ENCODE peak calls at places on chromosomes 16 and 17, in six cellular contexts. M is NCI-H1105 treated with DMSO at 0.1 percent for 48 hours, K is BJ, I is iPS-NIHi11, Q is NCI-H226, L is left ventricle myocardium inferior. N is an unnamed sample.

GRCh38 chr17:17235212-17236174 is 1.5 kb downstream of the FLCN start:
- DNase-seq in M (no peak), K (no peak), I (no peak), Q (no peak), L (no peak), N (no peak)

GRCh38 chr17:74922694-74923537 is at the start of gene USH1G:
- DNase-seq in M (no peak), K (no peak), I (peak), Q (no peak), L (no peak), N (no peak)

GRCh38 chr17:7530294-7530900 is 18.5 kb upstream of the TNFSF12 start:
- DNase-seq in M (no peak), K (no peak), I (no peak), Q (no peak), L (no peak), N (no peak)

GRCh38 chr17:69547947-69548346 is 133.4 kb downstream of the MAP2K6 start:
- DNase-seq in M (no peak), K (no peak), I (no peak), Q (no peak), L (no peak), N (no peak)

GRCh38 chr16:56776562-56776961 is 46.6 kb downstream of the NUP93 start:
- DNase-seq in M (peak), K (no peak), I (no peak), Q (no peak), L (peak), N (no peak)

GRCh38 chr17:9828296-9829059 is 2.8 kb downstream of the GLP2R start:
- DNase-seq in M (no peak), K (no peak), I (no peak), Q (peak), L (no peak), N (no peak)

GRCh38 chr17:77845541-77846225 is 112.8 kb upstream of the TNRC6C start:
- DNase-seq in M (no peak), K (no peak), I (no peak), Q (no peak), L (peak), N (no peak)

GRCh38 chr17:62968445-62968923 is 2.4 kb downstream of the TANC2 start:
- DNase-seq in M (peak), K (no peak), I (peak), Q (peak), L (no peak), N (peak)

GRCh38 chr17:73155410-73156165 is 9.2 kb upstream of the SSTR2 start:
- DNase-seq in M (peak), K (no peak), I (peak), Q (no peak), L (no peak), N (no peak)

GRCh38 chr17:7436556-7437368 is 1.5 kb downstream of the TMEM102 start:
- DNase-seq in M (peak), K (no peak), I (peak), Q (peak), L (peak), N (peak)

GRCh38 chr17:40097931-40098845 is 2.2 kb downstream of the NR1D1 start:
- DNase-seq in M (no peak), K (no peak), I (no peak), Q (peak), L (peak), N (no peak)

GRCh38 chr17:50935201-50936124 is 69.3 kb upstream of the TOB1 start:
- DNase-seq in M (no peak), K (no peak), I (no peak), Q (peak), L (no peak), N (no peak)

GRCh38 chr16:87702325-87702811 is 63.4 kb downstream of the KLHDC4 start:
- DNase-seq in M (no peak), K (no peak), I (peak), Q (no peak), L (no peak), N (peak)

GRCh38 chr16:26668026-26668425 is 398.7 kb upstream of the C16orf82 start:
- DNase-seq in M (no peak), K (no peak), I (no peak), Q (no peak), L (no peak), N (no peak)

GRCh38 chr17:64306850-64307463 is 43.9 kb upstream of the TEX2 start:
- DNase-seq in M (peak), K (no peak), I (peak), Q (peak), L (peak), N (peak)

GRCh38 chr16:70703835-70704381 is 18.1 kb upstream of the MTSS2 start:
- DNase-seq in M (no peak), K (no peak), I (no peak), Q (no peak), L (no peak), N (no peak)

GRCh38 chr16:51941412-51941811 is 605.5 kb downstream of the TOX3 start:
- DNase-seq in M (no peak), K (no peak), I (peak), Q (no peak), L (no peak), N (no peak)

GRCh38 chr17:64780096-64781012 is 118.2 kb upstream of the SMURF2 start:
- DNase-seq in M (peak), K (no peak), I (peak), Q (peak), L (peak), N (peak)

GRCh38 chr17:37826497-37827115 is 81.7 kb upstream of the HNF1B start:
- DNase-seq in M (no peak), K (no peak), I (no peak), Q (no peak), L (peak), N (no peak)

GRCh38 chr17:45226620-45227019 is 4.9 kb downstream of the FMNL1 start:
- DNase-seq in M (no peak), K (no peak), I (no peak), Q (no peak), L (no peak), N (no peak)

GRCh38 chr16:68790130-68790761 is 53.1 kb upstream of the TANGO6 start:
- DNase-seq in M (no peak), K (peak), I (no peak), Q (peak), L (no peak), N (no peak)

GRCh38 chr17:71639865-71640264 is 481.0 kb upstream of the SOX9 start:
- DNase-seq in M (no peak), K (no peak), I (no peak), Q (no peak), L (no peak), N (no peak)

GRCh38 chr16:79042886-79043285 is 557.7 kb downstream of the MAF start:
- DNase-seq in M (no peak), K (no peak), I (no peak), Q (no peak), L (no peak), N (peak)

GRCh38 chr17:68435876-68436842 is 21.1 kb downstream of the WIPI1 start:
- DNase-seq in M (peak), K (peak), I (peak), Q (peak), L (peak), N (peak)

GRCh38 chr17:66737524-66737923 is 97.4 kb upstream of the CACNG5 start:
- DNase-seq in M (no peak), K (peak), I (peak), Q (no peak), L (peak), N (no peak)

GRCh38 chr17:31585280-31585630 is 193.8 kb downstream of the RAB11FIP4 start:
- DNase-seq in M (no peak), K (no peak), I (no peak), Q (no peak), L (no peak), N (no peak)

GRCh38 chr17:49224198-49224996 is 6.2 kb downstream of the PHOSPHO1 start:
- DNase-seq in M (peak), K (no peak), I (peak), Q (no peak), L (no peak), N (peak)

GRCh38 chr16:86925067-86925791 is 346.9 kb downstream of the FOXL1 start:
- DNase-seq in M (no peak), K (no peak), I (no peak), Q (peak), L (no peak), N (no peak)

GRCh38 chr17:50603340-50603739 is 31.3 kb upstream of the ABCC3 start:
- DNase-seq in M (peak), K (no peak), I (peak), Q (no peak), L (no peak), N (no peak)

GRCh38 chr17:72474740-72475477 is 354.1 kb downstream of the SOX9 start:
- DNase-seq in M (no peak), K (no peak), I (peak), Q (no peak), L (no peak), N (no peak)

GRCh38 chr16:9481749-9482148 is 390.3 kb downstream of the HAPSTR1 start:
- DNase-seq in M (no peak), K (no peak), I (no peak), Q (no peak), L (no peak), N (no peak)

N was measured in CD4-positive, alpha-beta T cell.